ENCODE peak calls at places on chromosomes 6 and 20, in five cellular contexts. I, G, K, F and L are unnamed samples.

GRCh38 chr6:31446481-31446880 is 43.1 kb downstream of the MICA start:
- DNase-seq in I (no peak), G (no peak), K (no peak), F (no peak), L (no peak)

GRCh38 chr6:33772114-33772830 is 16.7 kb downstream of the LEMD2 start:
- DNase-seq in I (no peak), G (no peak), K (no peak), F (no peak), L (no peak)

GRCh38 chr6:9405825-9406224 is 970.5 kb upstream of the SLC35B3 start:
- DNase-seq in I (no peak), G (no peak), K (no peak), F (no peak), L (no peak)

GRCh38 chr20:48186447-48186846 is 401.2 kb upstream of the SULF2 start:
- DNase-seq in I (no peak), G (no peak), K (no peak), F (no peak), L (no peak)

GRCh38 chr6:24583463-24584389 is 62.3 kb downstream of the KIAA0319 start:
- DNase-seq in I (peak), G (peak), K (peak), F (peak), L (peak)

GRCh38 chr6:129730477-129731165 is 20.6 kb upstream of the ARHGAP18 start:
- DNase-seq in I (peak), G (peak), K (no peak), F (peak), L (no peak)

GRCh38 chr6:39508513-39508912 is 186.0 kb upstream of the KCNK16 start:
- DNase-seq in I (no peak), G (peak), K (no peak), F (no peak), L (no peak)

GRCh38 chr6:12270551-12271228 is 19.5 kb upstream of the EDN1 start:
- DNase-seq in I (no peak), G (no peak), K (no peak), F (no peak), L (no peak)

GRCh38 chr6:150167479-150167873 is 24.6 kb downstream of the PPP1R14C start:
- DNase-seq in I (no peak), G (no peak), K (no peak), F (no peak), L (peak)

GRCh38 chr6:37260063-37260843 is 2.3 kb upstream of the TMEM217 start:
- DNase-seq in I (peak), G (no peak), K (no peak), F (no peak), L (no peak)

GRCh38 chr6:55131616-55132015 is 42.7 kb upstream of the HCRTR2 start:
- DNase-seq in I (no peak), G (no peak), K (no peak), F (peak), L (no peak)

GRCh38 chr6:45822269-45822812 is 193.3 kb downstream of the CLIC5 start:
- DNase-seq in I (no peak), G (no peak), K (no peak), F (no peak), L (no peak)

GRCh38 chr6:2900821-2901644 is 2.1 kb downstream of the SERPINB9 start:
- DNase-seq in I (no peak), G (no peak), K (no peak), F (peak), L (peak)

GRCh38 chr20:20741067-20742045 is 28.9 kb upstream of the RALGAPA2 start:
- DNase-seq in I (no peak), G (no peak), K (no peak), F (no peak), L (no peak)

GRCh38 chr6:113018351-113019151 is 671.4 kb downstream of the RFPL4B start:
- DNase-seq in I (no peak), G (no peak), K (peak), F (peak), L (peak)

GRCh38 chr6:157592566-157592965 is 211.6 kb downstream of the ZDHHC14 start:
- DNase-seq in I (no peak), G (no peak), K (no peak), F (no peak), L (no peak)

GRCh38 chr20:60481051-60481741 is 523.0 kb downstream of the CDH26 start:
- DNase-seq in I (no peak), G (no peak), K (no peak), F (peak), L (no peak)

GRCh38 chr20:2508631-2509467 is at the start of gene ZNF343:
- DNase-seq in I (peak), G (peak), K (peak), F (peak), L (peak)

GRCh38 chr20:2093200-2093781 is 8.3 kb upstream of the STK35 start:
- DNase-seq in I (peak), G (peak), K (no peak), F (peak), L (no peak)

GRCh38 chr20:25257756-25258462 is 10.0 kb downstream of the PYGB start:
- DNase-seq in I (no peak), G (no peak), K (no peak), F (no peak), L (no peak)

GRCh38 chr20:17967595-17968365 is 814 bp downstream of the SNX5 start:
- DNase-seq in I (no peak), G (no peak), K (no peak), F (peak), L (no peak)

GRCh38 chr20:17971571-17972013 is 2.8 kb downstream of the MGME1 start:
- DNase-seq in I (no peak), G (peak), K (no peak), F (peak), L (no peak)

GRCh38 chr20:17968366-17969275 is at the start of the genes MGME1 and SNX5:
- DNase-seq in I (peak), G (peak), K (peak), F (peak), L (peak)

GRCh38 chr20:17969884-17970409 is 1.1 kb downstream of the MGME1 start:
- DNase-seq in I (peak), G (peak), K (no peak), F (peak), L (peak)

GRCh38 chr20:17969276-17969883 is 562 bp downstream of the MGME1 start:
- DNase-seq in I (peak), G (peak), K (no peak), F (peak), L (peak)
- TF ChIP-seq CTCF in I (no peak), G (no peak), K (peak), F (no peak), L (no peak)

DNA sequence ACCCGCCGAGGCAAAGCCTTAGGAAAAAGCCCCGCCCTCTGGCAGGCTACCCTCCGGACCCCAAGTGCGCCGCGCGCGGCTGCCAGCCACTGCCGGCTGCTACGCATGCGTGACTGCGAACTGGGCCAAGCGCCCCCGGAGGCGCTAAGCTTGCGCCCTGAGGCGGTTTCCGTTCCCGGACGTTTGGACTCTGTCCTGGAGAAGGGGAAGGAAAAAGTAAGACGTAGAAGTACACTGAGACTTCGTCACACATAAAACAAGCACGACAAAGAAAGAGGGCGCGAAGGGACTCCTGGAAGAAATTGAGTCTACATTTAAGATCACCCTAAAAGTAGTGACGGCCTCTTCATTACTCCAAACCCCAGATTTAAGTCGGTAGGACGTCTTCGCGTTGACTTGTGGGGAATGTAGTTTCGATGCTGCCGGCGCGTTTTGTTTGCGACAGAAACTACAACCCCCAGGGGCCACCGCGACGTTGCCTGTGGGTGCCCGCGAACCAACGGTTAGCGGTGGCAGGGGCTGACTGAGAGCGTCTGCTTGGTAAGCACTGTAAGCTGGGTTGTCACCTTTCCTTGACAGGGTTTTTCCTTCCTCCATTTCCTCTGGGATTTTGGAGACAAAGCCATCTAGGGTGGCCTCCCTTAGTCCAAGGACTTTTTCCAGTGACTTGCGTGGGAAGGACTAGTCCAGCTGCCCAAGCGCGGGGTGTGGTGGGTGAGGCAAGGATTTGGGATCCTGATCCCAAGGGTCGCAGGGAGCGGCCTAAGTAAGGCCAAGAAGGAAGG is at the start of gene CEP57L1:
- DNase-seq in I (peak), G (peak), K (peak), F (peak), L (peak)
- TF ChIP-seq CTCF in I (peak), G (peak), K (peak), F (no peak), L (no peak)

GRCh38 chr20:63234693-63235398 is 859 bp upstream of the BIRC7 start:
- DNase-seq in I (peak), G (peak), K (no peak), F (no peak), L (no peak)
- TF ChIP-seq CTCF in I (peak), G (peak), K (no peak), F (peak), L (no peak)

DNA sequence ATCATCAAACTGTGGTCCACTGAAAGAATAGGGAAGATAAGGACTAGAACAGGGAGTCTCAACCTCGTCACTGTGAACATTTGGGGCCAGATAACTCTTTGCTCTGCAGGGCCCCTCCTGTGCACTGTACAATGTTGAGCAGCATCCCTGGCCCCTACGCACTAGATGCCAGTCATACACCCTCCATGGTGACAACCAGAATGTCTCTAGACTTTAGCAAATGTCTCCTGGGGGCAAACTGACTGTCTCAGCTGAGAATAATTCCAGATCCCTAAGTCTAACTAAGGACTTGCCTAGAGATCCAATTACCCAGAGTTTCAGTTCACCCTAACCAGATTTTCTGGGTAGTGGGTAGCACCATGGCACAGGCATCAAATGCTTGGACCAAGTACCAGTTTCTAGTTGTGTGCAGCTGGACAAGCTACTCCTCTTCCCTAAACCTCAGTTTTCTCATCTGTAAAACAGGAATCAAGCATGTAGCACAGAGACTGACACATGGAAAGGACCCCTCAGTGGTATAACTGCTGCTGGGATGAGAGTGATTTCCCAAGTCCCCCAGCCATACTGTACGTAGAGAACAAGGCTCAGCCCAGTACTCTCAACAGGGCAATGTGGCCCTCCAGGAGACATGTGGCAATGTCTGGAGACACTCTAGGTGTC is 87.0 kb upstream of the NFATC2 start:
- DNase-seq in I (no peak), G (no peak), K (no peak), F (no peak), L (no peak)
- TF ChIP-seq CTCF in I (no peak), G (no peak), K (no peak), F (no peak), L (no peak)

DNA sequence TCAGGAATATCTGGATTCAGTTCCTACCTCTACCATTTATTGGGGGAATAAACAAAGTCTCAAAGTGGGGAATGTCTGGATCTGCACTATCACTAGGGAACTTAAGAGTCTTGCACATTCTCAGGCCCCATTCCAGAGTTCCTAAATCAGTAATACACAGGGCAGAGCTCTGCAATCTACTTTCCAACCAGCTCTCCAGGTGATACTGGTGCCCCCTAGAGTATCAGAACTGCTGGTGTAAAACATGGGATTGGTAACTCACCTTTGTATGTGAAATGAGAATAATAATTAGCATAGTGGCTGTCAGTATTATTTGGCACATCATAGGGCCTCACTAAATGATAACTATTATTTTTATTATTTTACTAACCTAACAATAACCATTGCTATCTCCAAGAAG is 278.8 kb upstream of the IMPG1 start:
- DNase-seq in I (peak), G (peak), K (no peak), F (no peak), L (no peak)
- TF ChIP-seq CTCF in I (peak), G (peak), K (no peak), F (no peak), L (no peak)

GRCh38 chr6:16793828-16794412 is 32.7 kb upstream of the ATXN1 start:
- DNase-seq in I (no peak), G (no peak), K (no peak), F (no peak), L (no peak)
- TF ChIP-seq CTCF in I (no peak), G (no peak), K (no peak), F (no peak), L (peak)

GRCh38 chr6:4848382-4849068 is 72.3 kb downstream of the CDYL start:
- DNase-seq in I (peak), G (peak), K (no peak), F (peak), L (peak)
- TF ChIP-seq CTCF in I (peak), G (peak), K (no peak), F (peak), L (peak)

GRCh38 chr6:7546832-7547714 is 5.6 kb downstream of the DSP start:
- DNase-seq in I (no peak), G (no peak), K (no peak), F (no peak), L (no peak)

GRCh38 chr6:7546383-7546782 is 4.9 kb downstream of the DSP start:
- DNase-seq in I (no peak), G (no peak), K (no peak), F (no peak), L (no peak)

GRCh38 chr6:7554533-7555275 is 13.2 kb downstream of the DSP start:
- DNase-seq in I (no peak), G (no peak), K (no peak), F (no peak), L (no peak)

GRCh38 chr6:7545509-7546369 is 4.3 kb downstream of the DSP start:
- DNase-seq in I (no peak), G (no peak), K (no peak), F (no peak), L (no peak)

GRCh38 chr6:7550433-7550801 is 8.9 kb downstream of the DSP start:
- DNase-seq in I (no peak), G (no peak), K (no peak), F (no peak), L (no peak)
- TF ChIP-seq CTCF in I (no peak), G (no peak), K (no peak), F (no peak), L (no peak)

DNA sequence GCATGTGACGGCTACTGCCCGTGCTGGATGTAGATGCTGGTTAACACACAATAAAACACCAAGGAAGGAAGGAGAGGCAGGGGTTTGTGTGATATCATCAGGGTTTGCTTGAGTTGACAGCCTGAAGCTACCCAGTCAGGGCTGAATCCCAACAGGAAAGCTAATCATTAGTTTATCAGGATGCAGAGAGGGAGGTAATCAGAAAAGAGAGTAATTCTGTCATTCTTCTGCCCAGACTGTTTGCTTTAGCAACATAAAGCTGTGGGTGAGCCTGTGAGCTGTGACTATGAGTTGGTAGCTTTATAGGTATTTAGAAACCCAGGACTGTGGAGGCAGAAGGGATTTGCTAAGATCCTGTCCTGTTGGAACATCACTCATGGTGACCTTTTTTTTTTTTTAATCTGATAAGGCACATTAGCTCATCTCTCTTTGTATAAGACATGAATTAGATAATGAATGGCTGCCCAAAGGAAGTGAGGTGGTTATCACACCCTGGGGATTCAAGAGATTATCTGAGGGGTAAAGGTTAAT is 79.3 kb downstream of the CAP2 start:
- DNase-seq in I (no peak), G (no peak), K (no peak), F (no peak), L (no peak)
- TF ChIP-seq CTCF in I (no peak), G (no peak), K (no peak), F (no peak), L (no peak)

GRCh38 chr6:136791296-136792065 is 796 bp downstream of the MAP3K5 start:
- DNase-seq in I (peak), G (peak), K (peak), F (peak), L (peak)

GRCh38 chr6:136793348-136793747 is 1.1 kb upstream of the MAP3K5 start:
- DNase-seq in I (peak), G (no peak), K (no peak), F (no peak), L (no peak)

GRCh38 chr6:136790411-136791295 is 1.6 kb downstream of the MAP3K5 start:
- DNase-seq in I (no peak), G (no peak), K (no peak), F (no peak), L (no peak)

GRCh38 chr6:136792066-136792944 is at the start of gene MAP3K5:
- DNase-seq in I (peak), G (peak), K (peak), F (peak), L (peak)

DNA sequence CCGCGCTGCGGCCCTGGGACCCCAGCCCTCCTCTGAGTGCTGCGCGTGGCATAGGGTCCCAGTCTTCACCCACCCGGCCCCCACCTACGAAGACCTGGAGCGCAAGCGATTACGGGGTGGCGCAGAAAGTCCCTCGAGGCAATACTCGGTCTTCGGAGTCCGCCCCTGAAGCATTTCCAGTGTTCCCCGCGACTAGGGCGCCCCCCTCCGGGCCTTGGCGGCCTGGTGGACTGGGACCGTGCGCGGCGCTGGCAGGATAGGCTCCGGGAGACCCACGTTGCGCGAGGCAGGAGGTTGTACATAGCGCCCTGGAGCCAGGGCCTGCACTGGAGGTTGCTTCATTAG is 640 bp upstream of the MAP3K5 start:
- DNase-seq in I (peak), G (peak), K (peak), F (peak), L (peak)
- TF ChIP-seq CTCF in I (peak), G (peak), K (peak), F (peak), L (peak)